ENCODE peak calls at places on chromosomes 3 and 15, in eight cellular contexts. V is GM12891; J is effector CD4-positive, alpha-beta T cell; W is GF-D8; F is esophagus squamous epithelium; D is endothelial cell; G is T-helper 2 cell; Q is NCI-H1436. X is an unnamed sample.

GRCh38 chr3:87084868-87085267 is 93.9 kb upstream of the VGLL3 start:
- DNase-seq in V (no peak), J (no peak), W (no peak), F (no peak), D (no peak), G (no peak), Q (no peak), X (no peak)

GRCh38 chr3:153162513-153163348 is 705 bp downstream of the RAP2B start:
- DNase-seq in V (peak), J (peak), W (no peak), F (no peak), D (peak), G (peak), Q (no peak), X (peak)

GRCh38 chr3:109023656-109024254 is 70.1 kb upstream of the GUCA1C start:
- DNase-seq in V (peak), J (peak), W (no peak), F (no peak), D (peak), G (peak), Q (peak), X (peak)

GRCh38 chr3:186143280-186143679 is 34.4 kb upstream of the ETV5 start:
- DNase-seq in V (no peak), J (no peak), W (no peak), F (no peak), D (no peak), G (no peak), Q (no peak), X (no peak)

GRCh38 chr15:51576911-51577500 is 45.6 kb downstream of the DMXL2 start:
- DNase-seq in V (no peak), J (no peak), W (peak), F (no peak), D (no peak), G (no peak), Q (no peak), X (no peak)

GRCh38 chr3:177594096-177594495 is 396.8 kb upstream of the TBL1XR1 start:
- DNase-seq in V (no peak), J (no peak), W (no peak), F (no peak), D (no peak), G (no peak), Q (no peak), X (no peak)

GRCh38 chr3:188196232-188196990 is 42.5 kb downstream of the LPP start:
- DNase-seq in V (no peak), J (no peak), W (no peak), F (no peak), D (no peak), G (no peak), Q (no peak), X (no peak)

GRCh38 chr3:192899540-192899982 is 18.1 kb downstream of the MB21D2 start:
- DNase-seq in V (no peak), J (no peak), W (no peak), F (no peak), D (no peak), G (no peak), Q (no peak), X (no peak)

GRCh38 chr15:84715442-84716035 is 400 bp downstream of the SEC11A start:
- DNase-seq in V (no peak), J (peak), W (peak), F (no peak), D (no peak), G (peak), Q (no peak), X (no peak)

GRCh38 chr15:51401872-51402517 is 60.5 kb downstream of the GLDN start:
- DNase-seq in V (peak), J (no peak), W (no peak), F (no peak), D (peak), G (no peak), Q (no peak), X (no peak)

GRCh38 chr3:124714218-124714853 is 15.9 kb upstream of the UMPS start:
- DNase-seq in V (no peak), J (no peak), W (no peak), F (no peak), D (no peak), G (no peak), Q (no peak), X (no peak)

GRCh38 chr3:169578381-169578780 is 85.1 kb downstream of the MECOM start:
- DNase-seq in V (no peak), J (no peak), W (no peak), F (no peak), D (no peak), G (no peak), Q (no peak), X (no peak)

GRCh38 chr3:44988073-44988472 is 12.0 kb downstream of the EXOSC7 start:
- DNase-seq in V (no peak), J (no peak), W (no peak), F (no peak), D (no peak), G (no peak), Q (no peak), X (no peak)

GRCh38 chr3:48502121-48502520 is 1.9 kb downstream of the SHISA5 start:
- DNase-seq in V (no peak), J (no peak), W (no peak), F (no peak), D (no peak), G (no peak), Q (no peak), X (no peak)

GRCh38 chr3:156816091-156816793 is 9.9 kb upstream of the LEKR1 start:
- DNase-seq in V (no peak), J (peak), W (no peak), F (no peak), D (peak), G (no peak), Q (no peak), X (peak)

GRCh38 chr3:52453496-52454234 is at the start of gene TNNC1:
- DNase-seq in V (no peak), J (no peak), W (no peak), F (no peak), D (no peak), G (no peak), Q (no peak), X (no peak)

GRCh38 chr3:171883893-171884279 is 40.7 kb downstream of the TMEM212 start:
- DNase-seq in V (no peak), J (no peak), W (no peak), F (no peak), D (no peak), G (no peak), Q (no peak), X (no peak)

GRCh38 chr3:68943753-68944500 is 11.6 kb upstream of the TAFA4 start:
- DNase-seq in V (no peak), J (no peak), W (no peak), F (no peak), D (no peak), G (no peak), Q (no peak), X (no peak)

GRCh38 chr3:66744986-66745385 is 244.2 kb upstream of the LRIG1 start:
- DNase-seq in V (no peak), J (no peak), W (no peak), F (no peak), D (no peak), G (no peak), Q (no peak), X (no peak)

GRCh38 chr15:64895285-64896065 is 16.2 kb upstream of the ANKDD1A start:
- DNase-seq in V (peak), J (peak), W (peak), F (no peak), D (no peak), G (no peak), Q (no peak), X (peak)

GRCh38 chr15:96356494-96357455 is 26.3 kb downstream of the NR2F2 start:
- DNase-seq in V (peak), J (peak), W (peak), F (no peak), D (peak), G (peak), Q (peak), X (peak)

GRCh38 chr3:184580376-184580775 is 18.8 kb downstream of the EPHB3 start:
- DNase-seq in V (no peak), J (no peak), W (no peak), F (no peak), D (no peak), G (no peak), Q (no peak), X (no peak)

GRCh38 chr15:76340198-76340801 is 3.7 kb downstream of the ISL2 start:
- DNase-seq in V (peak), J (no peak), W (no peak), F (no peak), D (no peak), G (no peak), Q (no peak), X (no peak)

GRCh38 chr3:20576228-20576627 is 390.2 kb upstream of the SGO1 start:
- DNase-seq in V (no peak), J (no peak), W (no peak), F (no peak), D (no peak), G (no peak), Q (no peak), X (no peak)

GRCh38 chr15:79047676-79048439 is 42.7 kb downstream of the RASGRF1 start:
- DNase-seq in V (no peak), J (no peak), W (no peak), F (no peak), D (no peak), G (no peak), Q (no peak), X (no peak)

GRCh38 chr15:41671656-41672636 is 11.7 kb downstream of the MGA start:
- DNase-seq in V (no peak), J (no peak), W (no peak), F (no peak), D (no peak), G (no peak), Q (no peak), X (no peak)

GRCh38 chr3:127459205-127459604 is 131.3 kb downstream of the TPRA1 start:
- DNase-seq in V (no peak), J (no peak), W (no peak), F (no peak), D (no peak), G (no peak), Q (no peak), X (no peak)

GRCh38 chr3:25849101-25849500 is 59.2 kb downstream of the OXSM start:
- DNase-seq in V (no peak), J (no peak), W (no peak), F (no peak), D (no peak), G (no peak), Q (no peak), X (no peak)

GRCh38 chr3:12869025-12869695 is 27.8 kb upstream of the RPL32 start:
- DNase-seq in V (peak), J (no peak), W (no peak), F (no peak), D (peak), G (no peak), Q (no peak), X (peak)

GRCh38 chr15:44726568-44727461 is 9.5 kb upstream of the TRIM69 start:
- DNase-seq in V (no peak), J (peak), W (peak), F (peak), D (no peak), G (no peak), Q (no peak), X (peak)

GRCh38 chr15:75230524-75231371 is 27.4 kb upstream of the GOLGA6C start:
- DNase-seq in V (peak), J (no peak), W (no peak), F (no peak), D (peak), G (no peak), Q (no peak), X (no peak)

GRCh38 chr15:89673162-89673506 is 6.0 kb downstream of the PLIN1 start:
- DNase-seq in V (no peak), J (no peak), W (no peak), F (no peak), D (peak), G (no peak), Q (peak), X (no peak)

GRCh38 chr3:13268961-13269391 is 151.1 kb downstream of the NUP210 start:
- DNase-seq in V (no peak), J (no peak), W (no peak), F (no peak), D (no peak), G (no peak), Q (no peak), X (no peak)

GRCh38 chr3:132134611-132135010 is 99.8 kb upstream of the CPNE4 start:
- DNase-seq in V (no peak), J (no peak), W (no peak), F (no peak), D (no peak), G (no peak), Q (no peak), X (no peak)

GRCh38 chr15:28919201-28919627 is 33.4 kb downstream of the APBA2 start:
- DNase-seq in V (no peak), J (no peak), W (no peak), F (no peak), D (no peak), G (no peak), Q (no peak), X (no peak)

GRCh38 chr3:58379351-58380073 is 46.8 kb downstream of the PXK start:
- DNase-seq in V (no peak), J (no peak), W (no peak), F (no peak), D (no peak), G (no peak), Q (no peak), X (no peak)

GRCh38 chr15:62797171-62797570 is 245.4 kb upstream of the TPM1 start:
- DNase-seq in V (no peak), J (no peak), W (no peak), F (no peak), D (no peak), G (no peak), Q (no peak), X (no peak)

GRCh38 chr3:42179110-42179725 is 86.8 kb downstream of the CCK start:
- DNase-seq in V (no peak), J (no peak), W (no peak), F (no peak), D (no peak), G (no peak), Q (no peak), X (no peak)

GRCh38 chr3:156948402-156949210 is 122.5 kb downstream of the LEKR1 start:
- DNase-seq in V (no peak), J (no peak), W (no peak), F (no peak), D (no peak), G (no peak), Q (no peak), X (no peak)